ENCODE peak calls at places on chromosomes 4 and X, in five cellular contexts. P is MM.1S, M is left lung, O is lower lobe of right lung, R is A673. J is an unnamed sample.
A peak's percentile ranks its signal among the peaks of the same experiment; 100 is the strongest.

GRCh38 chrX:13287816-13288215 is 32.0 kb downstream of the ATXN3L start:
- DNase-seq in P (no peak), M (no peak), O (no peak), R (no peak), J (no peak)

GRCh38 chr4:182918791-182919302 is 1.7 kb upstream of the DCTD start:
- DNase-seq in P (peak; percentile 74), M (no peak), O (no peak), R (no peak), J (no peak)

GRCh38 chr4:106172846-106173245 is 143.2 kb downstream of the TBCK start:
- DNase-seq in P (no peak), M (no peak), O (no peak), R (no peak), J (no peak)

GRCh38 chrX:41085883-41086626 is 810 bp downstream of the USP9X start:
- DNase-seq in P (peak; percentile 46), M (peak; percentile 83), O (peak; percentile 58), R (peak; percentile 57), J (peak; percentile 92)

GRCh38 chr4:111027526-111027925 is 404.6 kb upstream of the PITX2 start:
- DNase-seq in P (no peak), M (no peak), O (no peak), R (no peak), J (no peak)

GRCh38 chrX:120517936-120518335 is 42.8 kb downstream of the CUL4B start:
- DNase-seq in P (no peak), M (no peak), O (no peak), R (no peak), J (no peak)

GRCh38 chrX:68650491-68650890 is 3.0 kb downstream of the STARD8 start:
- DNase-seq in P (no peak), M (no peak), O (no peak), R (no peak), J (no peak)

GRCh38 chr4:2662598-2662997 is 93.5 kb downstream of the TNIP2 start:
- DNase-seq in P (no peak), M (no peak), O (no peak), R (no peak), J (no peak)

GRCh38 chr4:127048371-127049085 is 584.2 kb upstream of the INTU start:
- DNase-seq in P (no peak), M (no peak), O (no peak), R (no peak), J (no peak)

GRCh38 chr4:3767569-3768288 is 1.5 kb downstream of the ADRA2C start:
- DNase-seq in P (no peak), M (no peak), O (no peak), R (no peak), J (no peak)

GRCh38 chr4:127870688-127871087 is 10.0 kb upstream of the PLK4 start:
- DNase-seq in P (no peak), M (no peak), O (no peak), R (no peak), J (no peak)

GRCh38 chr4:76380561-76380960 is 40.4 kb downstream of the CCDC158 start:
- DNase-seq in P (no peak), M (no peak), O (no peak), R (no peak), J (no peak)

GRCh38 chr4:119116925-119117900 is 18.4 kb upstream of the MYOZ2 start:
- DNase-seq in P (no peak), M (no peak), O (no peak), R (no peak), J (no peak)

GRCh38 chrX:71106427-71106826 is at the start of gene CXorf65:
- DNase-seq in P (no peak), M (no peak), O (no peak), R (no peak), J (peak; percentile 22)

GRCh38 chr4:54146139-54146538 is 46.2 kb downstream of the GSX2 start:
- DNase-seq in P (no peak), M (no peak), O (no peak), R (no peak), J (no peak)

GRCh38 chr4:1644906-1645657 is 39.0 kb downstream of the FAM53A start:
- DNase-seq in P (no peak), M (peak; percentile 77), O (no peak), R (no peak), J (peak; percentile 56)

GRCh38 chrX:132480581-132481203 is 8.1 kb downstream of the MBNL3 start:
- DNase-seq in P (peak; percentile 92), M (no peak), O (peak; percentile 50), R (peak; percentile 79), J (peak; percentile 74)

GRCh38 chr4:68162196-68162595 is 32.5 kb upstream of the TMPRSS11F start:
- DNase-seq in P (no peak), M (no peak), O (no peak), R (no peak), J (no peak)

GRCh38 chr4:128974203-128974602 is 119.1 kb downstream of the SCLT1 start:
- DNase-seq in P (no peak), M (no peak), O (no peak), R (no peak), J (no peak)

GRCh38 chr4:17511041-17511949 is 595 bp downstream of the QDPR start:
- DNase-seq in P (peak; percentile 74), M (peak; percentile 89), O (peak; percentile 82), R (peak; percentile 48), J (peak; percentile 89)

GRCh38 chrX:96407981-96408380 is 276.7 kb upstream of the DIAPH2 start:
- DNase-seq in P (no peak), M (no peak), O (no peak), R (no peak), J (no peak)

GRCh38 chrX:48477960-48478755 is 2.2 kb downstream of the FTSJ1 start:
- DNase-seq in P (no peak), M (no peak), O (no peak), R (no peak), J (no peak)

GRCh38 chr4:11698846-11699590 is 270.3 kb upstream of the HS3ST1 start:
- DNase-seq in P (no peak), M (no peak), O (no peak), R (no peak), J (no peak)

GRCh38 chr4:128524311-128524710 is 236.7 kb upstream of the PGRMC2 start:
- DNase-seq in P (no peak), M (peak; percentile 80), O (peak; percentile 59), R (no peak), J (no peak)

DNA sequence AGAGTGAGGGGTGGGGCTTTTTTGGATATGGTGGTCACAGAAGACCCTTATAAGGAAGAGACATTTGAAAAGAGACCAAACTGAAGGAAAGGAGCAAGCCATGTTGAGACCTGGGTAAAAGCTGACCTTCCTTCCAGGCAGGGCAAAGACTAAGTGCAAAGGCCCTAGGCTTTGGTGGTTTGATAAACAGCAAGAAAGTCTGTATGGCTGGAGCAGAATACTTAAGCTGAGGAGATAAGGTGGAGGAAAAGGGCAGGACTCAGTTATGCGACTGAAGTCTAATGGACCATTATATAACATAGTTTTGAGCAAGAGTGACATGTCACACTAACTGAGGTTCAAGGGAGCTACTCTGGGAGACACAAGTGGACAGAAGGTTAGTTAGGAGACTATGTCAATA is 20.0 kb downstream of the SH3RF1 start:
- DNase-seq in P (no peak), M (no peak), O (no peak), R (no peak), J (no peak)
- H3K4me1 ChIP-seq in P (no peaks in the 10 kb centered on the region), M (peaks cover 26% of the 10 kb centered on the region), O (peaks cover 76% of the 10 kb centered on the region), R (peaks cover 60% of the 10 kb centered on the region), J (peaks cover 30% of the 10 kb centered on the region)

GRCh38 chr4:6869944-6870343 is 39.7 kb upstream of the TBC1D14 start:
- DNase-seq in P (no peak), M (no peak), O (no peak), R (no peak), J (no peak)

GRCh38 chr4:6873792-6874461 is 35.7 kb upstream of the TBC1D14 start:
- DNase-seq in P (peak; percentile 66), M (peak; percentile 90), O (peak; percentile 82), R (peak; percentile 67), J (peak; percentile 93)

GRCh38 chr4:6876440-6876839 is 33.2 kb upstream of the TBC1D14 start:
- DNase-seq in P (no peak), M (no peak), O (no peak), R (no peak), J (no peak)

GRCh38 chr4:6875431-6875831 is 34.2 kb upstream of the TBC1D14 start:
- DNase-seq in P (no peak), M (no peak), O (peak; percentile 84), R (no peak), J (peak; percentile 88)

GRCh38 chr4:6873291-6873690 is 36.3 kb upstream of the TBC1D14 start:
- DNase-seq in P (no peak), M (no peak), O (no peak), R (no peak), J (no peak)
- TF ChIP-seq CTCF in P (no peak), M (no peak), O (no peak), R (no peak), J (no peak)

DNA sequence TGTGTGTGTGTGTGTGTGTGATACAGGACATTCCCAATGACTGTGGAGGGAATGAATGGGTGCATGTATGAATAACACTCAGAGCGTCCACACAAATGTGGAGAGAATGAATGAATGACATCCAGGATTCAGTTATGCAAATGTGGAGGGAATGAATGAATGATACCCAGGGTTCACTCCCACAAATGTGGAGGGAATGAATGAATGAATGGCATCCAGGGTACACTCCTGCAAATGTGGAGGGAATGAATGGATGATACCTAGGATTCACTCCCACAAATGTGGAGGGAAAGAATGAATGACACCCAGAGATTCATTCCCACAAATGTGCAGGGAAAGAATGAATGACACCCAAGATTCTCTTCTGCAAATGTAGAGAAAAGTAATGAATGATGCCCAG is 36.0 kb upstream of the ASMTL start:
- DNase-seq in P (no peak), M (no peak), O (no peak), R (no peak), J (no peak)
- H3K4me1 ChIP-seq in P (peaks cover 3% of the 10 kb centered on the region), M (no peaks in the 10 kb centered on the region), O (peaks cover 3% of the 10 kb centered on the region), R (no peaks in the 10 kb centered on the region), J (peaks cover 9% of the 10 kb centered on the region)

GRCh38 chrX:15849555-15849954 is 5.1 kb downstream of the AP1S2 start:
- DNase-seq in P (no peak), M (no peak), O (no peak), R (peak; percentile 59), J (no peak)
- TF ChIP-seq CTCF in P (peak; percentile 14), M (no peak), O (peak; percentile 19), R (peak; percentile 56), J (no peak)

DNA sequence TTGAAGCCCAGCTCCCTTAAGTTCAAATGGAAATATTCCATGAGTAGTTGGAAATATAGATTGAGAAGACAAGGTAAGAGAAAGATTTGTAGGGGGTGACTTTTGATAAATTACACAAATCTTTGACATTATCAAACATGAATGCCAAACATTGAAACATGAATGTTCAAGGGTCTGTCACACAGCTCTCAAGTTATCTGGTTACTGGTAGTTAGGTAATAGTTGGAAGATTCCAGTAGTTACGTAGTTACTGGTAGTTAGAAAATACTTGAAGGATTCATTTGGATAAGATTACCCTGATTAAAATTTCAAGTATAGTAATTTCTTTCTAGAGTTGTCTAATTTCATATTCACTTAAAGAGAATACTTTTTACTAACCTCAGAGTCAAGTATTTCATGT is 20.7 kb downstream of the KIAA0232 start:
- DNase-seq in P (no peak), M (no peak), O (no peak), R (no peak), J (no peak)
- H3K4me1 ChIP-seq in P (no peaks in the 10 kb centered on the region), M (no peaks in the 10 kb centered on the region), O (peaks cover 38% of the 10 kb centered on the region), R (peaks cover 12% of the 10 kb centered on the region), J (peaks cover 8% of the 10 kb centered on the region)

GRCh38 chr4:134470544-134470943 is 269.0 kb upstream of the PABPC4L start:
- DNase-seq in P (peak; percentile 54), M (no peak), O (no peak), R (peak; percentile 35), J (no peak)
- TF ChIP-seq CTCF in P (peak; percentile 62), M (no peak), O (peak; percentile 28), R (peak; percentile 49), J (peak; percentile 20)

GRCh38 chr4:87032884-87033533 is 98.2 kb downstream of the AFF1 start:
- DNase-seq in P (no peak), M (no peak), O (no peak), R (peak; percentile 38), J (no peak)
- H3K4me1 ChIP-seq in P (peaks cover 7% of the 10 kb centered on the region), M (peaks cover 47% of the 10 kb centered on the region), O (peaks cover 95% of the 10 kb centered on the region), R (peaks cover 77% of the 10 kb centered on the region), J (peaks cover 64% of the 10 kb centered on the region)